ENCODE peak calls at places on chromosome 4, in four cellular contexts. K is stomach, P is suprapubic skin, G is HepG2. D is an unnamed sample.

GRCh38 chr4:184283659-184284335 is 66.1 kb upstream of the ENPP6 start:
- DNase-seq in K (no peak), P (no peak), G (no peak), D (no peak)

GRCh38 chr4:119026662-119027444 is 108.8 kb upstream of the MYOZ2 start:
- DNase-seq in K (no peak), P (no peak), G (no peak), D (no peak)

GRCh38 chr4:78061939-78062603 is 4.9 kb downstream of the FRAS1 start:
- DNase-seq in K (no peak), P (no peak), G (no peak), D (no peak)

GRCh38 chr4:94235825-94236224 is 28.2 kb downstream of the SMARCAD1 start:
- DNase-seq in K (no peak), P (no peak), G (no peak), D (no peak)

GRCh38 chr4:41590591-41590990 is 52.6 kb downstream of the LIMCH1 start:
- DNase-seq in K (no peak), P (no peak), G (no peak), D (no peak)

GRCh38 chr4:6855692-6856297 is 53.8 kb upstream of the TBC1D14 start:
- DNase-seq in K (no peak), P (no peak), G (peak; percentile 20), D (peak; percentile 20)

GRCh38 chr4:168153596-168154440 is 61.5 kb downstream of the ANXA10 start:
- DNase-seq in K (peak; percentile 85), P (no peak), G (peak; percentile 53), D (no peak)

GRCh38 chr4:163911891-163912290 is 417.4 kb downstream of the TMA16 start:
- DNase-seq in K (no peak), P (no peak), G (no peak), D (no peak)

GRCh38 chr4:151887151-151887815 is 126.5 kb upstream of the GATB start:
- DNase-seq in K (no peak), P (no peak), G (no peak), D (no peak)

GRCh38 chr4:10085828-10086505 is 30.6 kb downstream of the WDR1 start:
- DNase-seq in K (no peak), P (peak; percentile 46), G (no peak), D (no peak)

DNA sequence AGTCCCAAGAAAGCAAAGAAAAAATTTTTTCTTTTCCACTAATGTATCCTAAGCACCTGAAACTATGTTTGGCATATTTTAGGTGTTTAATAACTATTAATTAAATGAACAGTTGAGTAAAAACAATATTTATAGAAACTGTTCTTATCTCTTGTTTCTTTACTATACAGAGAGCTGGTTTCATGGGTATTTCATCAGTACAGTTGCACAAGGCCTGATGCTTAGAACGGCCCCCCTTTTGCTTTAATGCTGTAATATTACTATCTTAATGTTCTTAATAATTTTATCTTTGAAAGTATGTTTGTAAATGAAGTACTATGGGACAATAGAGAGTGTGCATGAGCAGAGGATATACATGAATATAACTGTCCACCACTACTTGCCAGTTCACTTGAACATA is 479.1 kb upstream of the SLIT2 start:
- DNase-seq in K (no peak), P (no peak), G (no peak), D (no peak)
- TF ChIP-seq POLR2A in K (no peak), P (no peak), G (no peak), D (no peak)

GRCh38 chr4:185541251-185541671 is 6.0 kb upstream of the PDLIM3 start:
- DNase-seq in K (no peak), P (peak; percentile 70), G (no peak), D (no peak)

GRCh38 chr4:185538806-185539205 is 3.5 kb upstream of the PDLIM3 start:
- DNase-seq in K (no peak), P (no peak), G (no peak), D (no peak)

GRCh38 chr4:185540487-185541125 is 5.3 kb upstream of the PDLIM3 start:
- DNase-seq in K (no peak), P (no peak), G (no peak), D (no peak)

GRCh38 chr4:185540040-185540439 is 4.7 kb upstream of the PDLIM3 start:
- DNase-seq in K (no peak), P (no peak), G (no peak), D (no peak)

GRCh38 chr4:185542626-185543336 is 7.5 kb upstream of the PDLIM3 start:
- DNase-seq in K (peak; percentile 34), P (no peak), G (no peak), D (no peak)
- TF ChIP-seq POLR2AphosphoS5 in K (peak; percentile 54), P (no peak), G (no peak), D (no peak)

DNA sequence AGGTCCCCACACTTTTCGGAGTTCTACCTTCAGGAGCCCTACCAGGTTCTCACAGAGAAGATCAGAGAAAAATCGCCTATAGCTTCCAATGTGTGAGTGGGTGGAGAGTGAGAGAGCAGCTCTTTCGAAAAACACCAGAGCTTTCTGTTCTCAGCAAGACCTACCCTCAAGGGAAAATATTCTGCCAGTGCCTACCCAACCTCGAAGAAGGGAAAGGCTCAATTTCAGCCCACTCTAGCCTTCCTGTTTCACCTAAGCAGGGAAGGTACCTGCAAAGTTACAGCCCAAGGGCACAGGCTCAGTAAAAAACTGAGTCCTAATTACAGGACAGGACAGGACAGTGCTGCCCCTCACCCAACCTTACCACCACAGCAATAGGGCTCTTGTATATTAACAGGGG is 104.0 kb upstream of the WDR17 start:
- DNase-seq in K (no peak), P (no peak), G (no peak), D (no peak)
- TF ChIP-seq POLR2A in K (no peak), P (no peak), G (no peak), D (no peak)

GRCh38 chr4:85898236-85898635 is 423.3 kb downstream of the ARHGAP24 start:
- DNase-seq in K (no peak), P (no peak), G (no peak), D (no peak)

GRCh38 chr4:85901500-85901899 is 426.6 kb downstream of the ARHGAP24 start:
- DNase-seq in K (no peak), P (no peak), G (no peak), D (no peak)

GRCh38 chr4:85895755-85896154 is 420.8 kb downstream of the ARHGAP24 start:
- DNase-seq in K (no peak), P (no peak), G (no peak), D (no peak)
- TF ChIP-seq POLR2AphosphoS5 in K (no peak), P (no peak), G (no peak), D (no peak)